ENCODE peak calls at places on chromosomes 2 and 18, in six cellular contexts. Q, K, D, A, T and Y are unnamed samples.

GRCh38 chr2:157929871-157930667 is 53.9 kb upstream of the ACVR1 start:
- DNase-seq in T (no peak), K (no peak), A (peak; percentile 80), D (no peak), Q (no peak), Y (peak; percentile 11)

GRCh38 chr2:220892018-220892634 is 680.0 kb downstream of the EPHA4 start:
- DNase-seq in T (no peak), A (no peak), K (no peak), Q (no peak), D (no peak), Y (no peak)

GRCh38 chr2:7925506-7925905 is 756.4 kb upstream of the ID2 start:
- DNase-seq in A (no peak), T (no peak), Q (no peak), D (no peak), K (no peak), Y (no peak)

GRCh38 chr18:56083097-56083865 is 495.3 kb upstream of the TCF4 start:
- DNase-seq in K (no peak), T (no peak), Q (no peak), A (no peak), D (no peak), Y (no peak)

GRCh38 chr2:155844481-155844880 is 488.0 kb downstream of the NR4A2 start:
- DNase-seq in A (no peak), T (no peak), D (no peak), Q (no peak), K (no peak), Y (no peak)

GRCh38 chr2:36800381-36800780 is 103.9 kb downstream of the VIT start:
- DNase-seq in A (no peak), K (no peak), Q (no peak), D (no peak), T (no peak), Y (no peak)

GRCh38 chr2:2742745-2743144 is 411.7 kb upstream of the MYT1L start:
- DNase-seq in D (no peak), T (no peak), Q (no peak), K (no peak), A (no peak), Y (no peak)

GRCh38 chr2:128754246-128754724 is 435.6 kb upstream of the HS6ST1 start:
- DNase-seq in K (peak; percentile 26), Q (peak; percentile 57), D (no peak), T (peak; percentile 63), A (peak; percentile 93), Y (peak; percentile 70)

GRCh38 chr2:16707014-16707413 is 41.4 kb upstream of the CYRIA start:
- DNase-seq in A (no peak), D (no peak), T (no peak), K (no peak), Q (no peak), Y (no peak)

GRCh38 chr2:234885113-234885512 is 66.7 kb upstream of the SH3BP4 start:
- DNase-seq in K (no peak), Q (no peak), T (no peak), A (no peak), D (no peak), Y (no peak)

GRCh38 chr2:240564571-240565266 is 3.6 kb upstream of the RNPEPL1 start:
- DNase-seq in Q (peak; percentile 57), K (peak; percentile 14), T (no peak), A (no peak), D (no peak), Y (peak; percentile 0)

GRCh38 chr2:15730545-15731212 is 139.0 kb downstream of the DDX1 start:
- DNase-seq in A (no peak), T (no peak), Q (no peak), D (peak; percentile 44), K (peak; percentile 86), Y (no peak)